ENCODE peak calls at places on chromosomes 13 and 19, in six cellular contexts. P is neural crest cell; Z is stimulated activated CD4-positive, alpha-beta T cell treated with anti-CD3 and anti-CD28 coated beads, Interleukin-4, amount 100 ng/mL, for 1 hour; W is activated naive CD8-positive, alpha-beta T cell treated with anti-CD3 and anti-CD28 coated beads for 36 hours; C is GM10248; V is stimulated activated CD8-positive, alpha-beta memory T cell treated with anti-CD3 and anti-CD28 coated beads, Interleukin-7, amount 100 ng/mL, for 4 hours. O is an unnamed sample.

GRCh38 chr13:112634102-112634501 is 46.1 kb upstream of the TUBGCP3 start:
- DNase-seq in P (no peak), Z (no peak), W (no peak), C (no peak), V (no peak), O (peak)

GRCh38 chr13:57925250-57925649 is 293.7 kb downstream of the PCDH17 start:
- DNase-seq in P (no peak), Z (no peak), W (no peak), C (no peak), V (no peak), O (no peak)

GRCh38 chr13:89457977-89458376 is 1786.8 kb downstream of the SLITRK5 start:
- DNase-seq in P (no peak), Z (no peak), W (no peak), C (no peak), V (no peak), O (no peak)

GRCh38 chr13:50129923-50130685 is 114.9 kb downstream of the KCNRG start:
- DNase-seq in P (peak), Z (peak), W (peak), C (no peak), V (no peak), O (peak)

GRCh38 chr13:92896842-92897241 is 329.8 kb upstream of the GPC6 start:
- DNase-seq in P (no peak), Z (no peak), W (no peak), C (no peak), V (no peak), O (peak)

GRCh38 chr13:42971670-42972355 is 20.2 kb downstream of the EPSTI1 start:
- DNase-seq in P (no peak), Z (no peak), W (no peak), C (no peak), V (no peak), O (no peak)

GRCh38 chr13:42458193-42458592 is 115.8 kb upstream of the TNFSF11 start:
- DNase-seq in P (no peak), Z (no peak), W (no peak), C (no peak), V (no peak), O (no peak)

GRCh38 chr13:108915634-108916497 is 286.5 kb downstream of the MYO16 start:
- DNase-seq in P (peak), Z (peak), W (peak), C (peak), V (peak), O (peak)

GRCh38 chr13:41577437-41577836 is 120.1 kb downstream of the RGCC start:
- DNase-seq in P (no peak), Z (no peak), W (no peak), C (no peak), V (no peak), O (no peak)

GRCh38 chr19:11405846-11406643 is 13.1 kb downstream of the RGL3 start:
- DNase-seq in P (no peak), Z (peak), W (peak), C (no peak), V (peak), O (peak)

GRCh38 chr19:3762501-3763459 is at the start of gene MRPL54:
- DNase-seq in P (peak), Z (peak), W (peak), C (peak), V (peak), O (peak)

GRCh38 chr19:12365094-12365371 is 450 bp downstream of the ZNF442 start:
- DNase-seq in P (no peak), Z (no peak), W (no peak), C (peak), V (no peak), O (no peak)

GRCh38 chr13:109989686-109990085 is 203.3 kb upstream of the IRS2 start:
- DNase-seq in P (no peak), Z (no peak), W (no peak), C (no peak), V (no peak), O (no peak)

O was measured in RPMI8226.